ENCODE peak calls at places on chromosome 10, in six cellular contexts. X is T-helper 17 cell, G is nephron progenitor cell, B is tibial artery, E is cardiac fibroblast, D is CMK. Z is an unnamed sample.
A peak's percentile ranks its signal among the peaks of the same experiment; 100 is the strongest.

GRCh38 chr10:128035557-128035973 is 90.7 kb downstream of the MKI67 start:
- DNase-seq in G (peak; percentile 75), E (peak; percentile 36), D (peak; percentile 18), X (peak; percentile 54), B (no peak), Z (no peak)

GRCh38 chr10:132677905-132678298 is 108.0 kb downstream of the NKX6-2 start:
- DNase-seq in B (no peak), X (no peak), D (no peak), E (no peak), G (no peak), Z (no peak)

GRCh38 chr10:16843252-16843870 is 26.1 kb upstream of the RSU1 start:
- DNase-seq in G (peak; percentile 23), X (no peak), B (no peak), D (peak; percentile 11), E (peak; percentile 91), Z (no peak)

GRCh38 chr10:62545667-62546066 is 171.5 kb downstream of the ZNF365 start:
- DNase-seq in B (peak; percentile 65), D (no peak), G (no peak), X (no peak), E (peak; percentile 93), Z (no peak)

GRCh38 chr10:26043469-26043868 is 109.4 kb downstream of the MYO3A start:
- DNase-seq in B (no peak), D (no peak), X (no peak), G (no peak), E (no peak), Z (no peak)

GRCh38 chr10:88131561-88132139 is 268.2 kb downstream of the PTEN start:
- DNase-seq in X (no peak), D (no peak), G (no peak), E (no peak), B (no peak), Z (no peak)

GRCh38 chr10:97463363-97464132 is 17.6 kb downstream of the ZDHHC16 start:
- DNase-seq in G (peak; percentile 39), B (no peak), D (no peak), E (peak; percentile 69), X (no peak), Z (peak; percentile 42)

GRCh38 chr10:58791137-58791536 is 278.5 kb downstream of the BICC1 start:
- DNase-seq in D (no peak), B (no peak), X (no peak), G (no peak), E (peak; percentile 74), Z (no peak)

GRCh38 chr10:18418579-18419210 is 232.7 kb downstream of the NSUN6 start:
- DNase-seq in E (peak; percentile 22), X (no peak), G (no peak), D (peak; percentile 15), B (no peak), Z (no peak)

GRCh38 chr10:27319752-27320561 is 79.4 kb upstream of the ACBD5 start:
- DNase-seq in B (peak; percentile 64), D (no peak), X (no peak), E (peak; percentile 69), G (no peak), Z (no peak)

GRCh38 chr10:3689871-3690510 is 95.0 kb downstream of the KLF6 start:
- DNase-seq in X (no peak), B (no peak), E (peak; percentile 22), G (no peak), D (no peak), Z (no peak)

GRCh38 chr10:102227050-102227449 is 951 bp downstream of the ELOVL3 start:
- DNase-seq in G (no peak), X (no peak), B (no peak), E (peak; percentile 79), D (no peak), Z (no peak)

GRCh38 chr10:7107287-7107686 is 303.5 kb downstream of the SFMBT2 start:
- DNase-seq in B (no peak), E (peak; percentile 4), D (no peak), G (no peak), X (no peak), Z (no peak)

GRCh38 chr10:74585231-74586087 is 240.9 kb upstream of the KAT6B start:
- DNase-seq in B (no peak), D (no peak), G (peak; percentile 7), E (peak; percentile 33), X (no peak), Z (no peak)

GRCh38 chr10:98303569-98303968 is 35.6 kb upstream of the LOXL4 start:
- DNase-seq in B (no peak), D (no peak), G (no peak), X (no peak), E (no peak), Z (no peak)

GRCh38 chr10:59382831-59383295 is 20.5 kb upstream of the FAM13C start:
- DNase-seq in G (no peak), E (peak; percentile 60), B (no peak), X (no peak), D (no peak), Z (no peak)

GRCh38 chr10:99658622-99659030 is 683 bp upstream of the ENTPD7 start:
- DNase-seq in G (peak; percentile 29), E (peak; percentile 51), D (no peak), B (peak; percentile 30), X (no peak), Z (peak; percentile 41)

GRCh38 chr10:131860806-131861440 is 39.9 kb upstream of the PPP2R2D start:
- DNase-seq in B (peak; percentile 2), E (no peak), G (no peak), D (no peak), X (no peak), Z (no peak)

GRCh38 chr10:3780056-3780765 is 4.8 kb downstream of the KLF6 start:
- DNase-seq in X (no peak), E (peak; percentile 79), B (peak; percentile 41), G (no peak), D (no peak), Z (no peak)

GRCh38 chr10:10564081-10564480 is 453.6 kb upstream of the CELF2 start:
- DNase-seq in E (peak; percentile 11), X (no peak), G (no peak), D (no peak), B (no peak), Z (no peak)

GRCh38 chr10:77223532-77224460 is 413.8 kb downstream of the KCNMA1 start:
- DNase-seq in D (no peak), B (no peak), X (no peak), G (no peak), E (no peak), Z (no peak)

GRCh38 chr10:77926566-77927342 is at the start of gene DLG5:
- DNase-seq in B (peak; percentile 68), X (no peak), D (no peak), E (peak; percentile 56), G (peak; percentile 72), Z (peak; percentile 70)

GRCh38 chr10:52390388-52390787 is 76.3 kb downstream of the DKK1 start:
- DNase-seq in E (peak; percentile 9), G (no peak), D (no peak), B (no peak), X (no peak), Z (no peak)

GRCh38 chr10:98536551-98536950 is 89.8 kb upstream of the HPS1 start:
- DNase-seq in D (no peak), E (no peak), G (no peak), B (no peak), X (no peak), Z (no peak)

GRCh38 chr10:71761105-71761511 is 12.2 kb downstream of the VSIR start:
- DNase-seq in G (no peak), E (no peak), X (no peak), D (no peak), B (no peak), Z (no peak)

GRCh38 chr10:86888585-86889381 is 68.6 kb downstream of the MMRN2 start:
- DNase-seq in D (no peak), G (no peak), E (peak; percentile 74), X (no peak), B (no peak), Z (no peak)

GRCh38 chr10:124020871-124021823 is 72.3 kb downstream of the CHST15 start:
- DNase-seq in X (no peak), B (no peak), D (no peak), G (no peak), E (no peak), Z (no peak)

GRCh38 chr10:43402880-43403452 is 6.0 kb downstream of the HNRNPF start:
- DNase-seq in X (no peak), G (no peak), D (no peak), B (no peak), E (no peak), Z (no peak)